ENCODE peak calls at places on chromosome 1, in seven cellular contexts. U is right lobe of liver, D is NCI-H69, E is anterior cingulate cortex, R is IMR-90, H is left cardiac atrium, V is RWPE1. N is an unnamed sample.

GRCh38 chr1:29500651-29501050 is 264.3 kb downstream of the PTPRU start:
- DNase-seq in U (peak; percentile 20), D (no peak), E (no peak), R (no peak), H (no peak), V (no peak), N (no peak)

GRCh38 chr1:31795801-31796621 is 19.8 kb downstream of the SPOCD1 start:
- DNase-seq in U (peak; percentile 52), D (peak; percentile 84), E (no peak), R (peak; percentile 87), H (peak; percentile 76), V (no peak), N (no peak)

GRCh38 chr1:192159769-192160168 is 1.5 kb downstream of the RGS18 start:
- DNase-seq in U (no peak), D (no peak), E (no peak), R (no peak), H (no peak), V (no peak), N (no peak)

GRCh38 chr1:1043921-1044320 is 24.0 kb downstream of the AGRN start:
- DNase-seq in U (no peak), D (no peak), E (no peak), R (no peak), H (no peak), V (no peak), N (no peak)

GRCh38 chr1:50424940-50425375 is 1.7 kb upstream of the DMRTA2 start:
- DNase-seq in U (no peak), D (no peak), E (no peak), R (no peak), H (no peak), V (no peak), N (no peak)

GRCh38 chr1:79188371-79188770 is 181.8 kb upstream of the ADGRL4 start:
- DNase-seq in U (no peak), D (peak; percentile 35), E (no peak), R (peak; percentile 65), H (no peak), V (peak; percentile 10), N (no peak)

GRCh38 chr1:113930499-113931161 is 1.5 kb downstream of the HIPK1 start:
- DNase-seq in U (no peak), D (peak; percentile 18), E (no peak), R (peak; percentile 83), H (no peak), V (peak; percentile 46), N (no peak)

GRCh38 chr1:17239420-17239819 is 9.5 kb upstream of the PADI3 start:
- DNase-seq in U (no peak), D (peak; percentile 84), E (no peak), R (peak; percentile 92), H (no peak), V (peak; percentile 41), N (peak; percentile 27)

GRCh38 chr1:218996362-218996761 is 177.3 kb upstream of the LYPLAL1 start:
- DNase-seq in U (no peak), D (no peak), E (no peak), R (no peak), H (no peak), V (no peak), N (no peak)

GRCh38 chr1:29077155-29077554 is 46.5 kb downstream of the TMEM200B start:
- DNase-seq in U (no peak), D (no peak), E (no peak), R (no peak), H (no peak), V (no peak), N (no peak)

GRCh38 chr1:50644447-50645105 is 221.3 kb upstream of the DMRTA2 start:
- DNase-seq in U (no peak), D (no peak), E (no peak), R (peak; percentile 35), H (no peak), V (no peak), N (no peak)

GRCh38 chr1:75765697-75766355 is 20.2 kb upstream of the RABGGTB start:
- DNase-seq in U (no peak), D (no peak), E (no peak), R (peak; percentile 89), H (no peak), V (peak; percentile 67), N (no peak)

GRCh38 chr1:224766266-224766665 is 150.1 kb downstream of the CNIH3 start:
- DNase-seq in U (no peak), D (no peak), E (no peak), R (no peak), H (no peak), V (no peak), N (no peak)

GRCh38 chr1:246803891-246804290 is 79.7 kb downstream of the SCCPDH start:
- DNase-seq in U (peak; percentile 5), D (no peak), E (no peak), R (no peak), H (no peak), V (no peak), N (no peak)

GRCh38 chr1:66523502-66523901 is 10.5 kb upstream of the SGIP1 start:
- DNase-seq in U (no peak), D (no peak), E (no peak), R (no peak), H (no peak), V (no peak), N (no peak)

GRCh38 chr1:35220976-35221375 is 28.0 kb upstream of the SFPQ start:
- DNase-seq in U (no peak), D (peak; percentile 29), E (no peak), R (no peak), H (no peak), V (peak; percentile 36), N (no peak)

GRCh38 chr1:75937034-75937433 is 4.8 kb upstream of the ASB17 start:
- DNase-seq in U (no peak), D (no peak), E (no peak), R (peak; percentile 73), H (no peak), V (no peak), N (no peak)

GRCh38 chr1:220189750-220190347 is 82.4 kb downstream of the RAB3GAP2 start:
- DNase-seq in U (no peak), D (peak; percentile 72), E (no peak), R (peak; percentile 37), H (no peak), V (peak; percentile 53), N (no peak)

GRCh38 chr1:162905759-162906158 is 44.8 kb upstream of the CCDC190 start:
- DNase-seq in U (no peak), D (peak; percentile 85), E (no peak), R (peak; percentile 81), H (no peak), V (peak; percentile 76), N (no peak)

GRCh38 chr1:3697810-3698209 is 45.5 kb downstream of the TP73 start:
- DNase-seq in U (no peak), D (peak; percentile 97), E (no peak), R (no peak), H (no peak), V (no peak), N (no peak)

N was measured in progenitor cell of endocrine pancreas.